ENCODE peak calls at places on chromosomes 12 and 14, in seven cellular contexts. C is trophoblast cell; U is stimulated activated CD8-positive, alpha-beta memory T cell treated with anti-CD3 and anti-CD28 coated beads, Interleukin-7, amount 100 ng/mL, for 48 hours; Y is neuronal stem cell; B is activated CD4-positive, alpha-beta T cell treated with anti-CD3 and anti-CD28 coated beads, Interleukin-2, amount 10 ng/mL, durations not matched to agents 7 days and 5 days; N is NCI-H1105; S is activated CD8-positive, alpha-beta T cell treated with anti-CD3 and anti-CD28 coated beads for 36 hours. A is an unnamed sample.

GRCh38 chr14:59969319-59969718 is 49.4 kb downstream of the LRRC9 start:
- DNase-seq in C (no peak), U (no peak), Y (no peak), B (no peak), N (no peak), S (no peak), A (no peak)

GRCh38 chr14:49946320-49947141 is 53.6 kb downstream of the ARF6 start:
- DNase-seq in C (no peak), U (no peak), Y (no peak), B (peak; percentile 45), N (peak; percentile 86), S (peak; percentile 50), A (no peak)

GRCh38 chr14:31286456-31287293 is 79.1 kb upstream of the HECTD1 start:
- DNase-seq in C (no peak), U (no peak), Y (no peak), B (no peak), N (no peak), S (peak; percentile 30), A (no peak)

GRCh38 chr12:109716512-109717389 is 3.1 kb downstream of the FAM222A start:
- DNase-seq in C (no peak), U (no peak), Y (no peak), B (no peak), N (no peak), S (no peak), A (no peak)

GRCh38 chr14:50000215-50001145 is 107.6 kb downstream of the ARF6 start:
- DNase-seq in C (peak; percentile 91), U (peak; percentile 64), Y (no peak), B (peak; percentile 84), N (no peak), S (peak; percentile 91), A (peak; percentile 49)

GRCh38 chr12:132455565-132455964 is 34.4 kb upstream of the FBRSL1 start:
- DNase-seq in C (no peak), U (no peak), Y (no peak), B (no peak), N (no peak), S (no peak), A (no peak)

GRCh38 chr14:68815288-68816182 is 22.7 kb upstream of the ZFP36L1 start:
- DNase-seq in C (no peak), U (no peak), Y (no peak), B (no peak), N (no peak), S (peak; percentile 45), A (no peak)

GRCh38 chr14:45526715-45527549 is 273.9 kb upstream of the MIS18BP1 start:
- DNase-seq in C (no peak), U (no peak), Y (peak; percentile 32), B (no peak), N (peak; percentile 32), S (peak; percentile 7), A (no peak)

GRCh38 chr12:29763301-29763683 is 20.4 kb downstream of the TMTC1 start:
- DNase-seq in C (no peak), U (no peak), Y (no peak), B (no peak), N (no peak), S (no peak), A (no peak)

GRCh38 chr12:24709201-24709600 is 239.7 kb downstream of the BCAT1 start:
- DNase-seq in C (no peak), U (no peak), Y (no peak), B (no peak), N (no peak), S (no peak), A (no peak)

GRCh38 chr14:100293497-100294212 is 12.6 kb downstream of the SLC25A29 start:
- DNase-seq in C (no peak), U (no peak), Y (no peak), B (no peak), N (no peak), S (no peak), A (no peak)

GRCh38 chr12:113063396-113064350 is 7.1 kb downstream of the DTX1 start:
- DNase-seq in C (no peak), U (no peak), Y (no peak), B (no peak), N (no peak), S (no peak), A (peak; percentile 57)

GRCh38 chr12:181921-182320 is 32.0 kb downstream of the SLC6A12 start:
- DNase-seq in C (no peak), U (no peak), Y (no peak), B (no peak), N (no peak), S (no peak), A (no peak)

A was measured in ascending aorta.